ENCODE peak calls at places on chromosomes 12 and 14, in five cellular contexts. U is adipocyte, X is heart left ventricle, M is HL-60, A is neuronal stem cell. O is an unnamed sample.

GRCh38 chr12:107845226-107845979 is 70.9 kb downstream of the ASCL4 start:
- DNase-seq in U (no peak), X (no peak), M (no peak), A (no peak), O (no peak)

GRCh38 chr12:85280138-85280983 is at the start of gene ALX1:
- DNase-seq in U (peak), X (peak), M (no peak), A (peak), O (peak)

GRCh38 chr14:61184117-61184516 is 97.0 kb downstream of the TMEM30B start:
- DNase-seq in U (peak), X (no peak), M (no peak), A (no peak), O (peak)

GRCh38 chr12:25781223-25781622 is 177.3 kb upstream of the RASSF8 start:
- DNase-seq in U (no peak), X (no peak), M (no peak), A (no peak), O (no peak)

GRCh38 chr14:46734287-46734686 is 82.7 kb upstream of the RPL10L start:
- DNase-seq in U (no peak), X (no peak), M (no peak), A (no peak), O (no peak)

GRCh38 chr12:106428379-106428778 is 70.8 kb downstream of the POLR3B start:
- DNase-seq in U (peak), X (no peak), M (no peak), A (no peak), O (no peak)

GRCh38 chr14:77037886-77038511 is 9.5 kb upstream of the IRF2BPL start:
- DNase-seq in U (peak), X (no peak), M (no peak), A (no peak), O (no peak)

GRCh38 chr14:89848165-89848564 is 106.4 kb downstream of the EFCAB11 start:
- DNase-seq in U (peak), X (no peak), M (no peak), A (no peak), O (peak)

GRCh38 chr12:123069436-123070266 is 81.2 kb downstream of the PITPNM2 start:
- DNase-seq in U (no peak), X (peak), M (no peak), A (no peak), O (no peak)

GRCh38 chr12:48822139-48822538 is 3.8 kb downstream of the CACNB3 start:
- DNase-seq in U (no peak), X (no peak), M (no peak), A (no peak), O (no peak)

GRCh38 chr12:115012861-115013667 is 329.1 kb upstream of the TBX3 start:
- DNase-seq in U (no peak), X (no peak), M (no peak), A (no peak), O (no peak)

GRCh38 chr12:91109148-91109564 is 2.1 kb downstream of the LUM start:
- DNase-seq in U (peak), X (peak), M (peak), A (peak), O (peak)
- H3K4me3 ChIP-seq in U (peak), X (peak), M (no peak), A (no peak), O (no peak)

GRCh38 chr12:53115891-53116675 is 12.8 kb downstream of the SOAT2 start:
- DNase-seq in U (no peak), X (no peak), M (no peak), A (no peak), O (no peak)
- H3K4me3 ChIP-seq in U (no peak), X (no peak), M (no peak), A (no peak), O (no peak)

DNA sequence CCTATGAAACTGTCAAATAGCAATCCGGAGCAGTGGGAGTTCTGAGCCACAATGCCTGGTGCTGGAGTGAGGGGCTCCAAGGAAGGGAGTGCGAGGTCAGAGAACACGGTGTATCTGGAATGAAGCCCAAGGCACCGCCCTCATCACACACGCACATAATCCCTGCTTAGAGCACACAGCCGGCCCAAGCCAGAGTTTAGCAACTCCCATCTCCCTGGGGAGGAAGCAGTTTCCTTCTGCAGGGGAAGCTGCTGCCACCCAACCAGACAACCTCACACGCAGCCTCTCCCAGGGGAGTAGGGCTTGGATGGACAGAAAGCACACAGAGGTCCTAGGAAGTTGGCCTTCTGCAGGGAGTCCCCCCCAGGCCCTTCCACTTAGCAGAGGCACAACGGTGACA is 31.3 kb downstream of the ACTN1 start:
- DNase-seq in U (peak), X (peak), M (peak), A (no peak), O (peak)
- H3K4me3 ChIP-seq in U (no peak), X (no peak), M (no peak), A (no peak), O (no peak)

DNA sequence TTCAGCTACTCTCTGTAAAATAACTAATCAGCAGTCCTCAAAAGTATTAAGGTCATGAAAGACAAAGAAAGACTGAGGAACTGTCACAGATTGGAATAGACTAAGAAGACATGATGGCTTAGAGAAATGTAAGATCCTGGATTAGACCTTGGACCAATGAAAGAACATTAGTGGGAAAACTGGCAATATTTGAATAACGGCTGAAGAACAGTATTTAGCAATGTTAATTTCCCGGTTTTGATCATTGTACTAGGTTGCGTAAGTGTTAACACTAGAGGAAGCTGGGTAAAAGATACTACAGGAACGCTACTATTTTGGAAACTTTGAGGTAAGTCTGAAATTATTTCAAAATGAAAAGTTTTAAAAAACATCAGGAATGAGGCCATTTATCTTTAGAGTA is 98.8 kb upstream of the RESF1 start:
- DNase-seq in U (peak), X (no peak), M (no peak), A (no peak), O (no peak)
- H3K4me3 ChIP-seq in U (no peak), X (no peak), M (no peak), A (no peak), O (no peak)

GRCh38 chr12:57766464-57767311 is at the start of gene CYP27B1:
- DNase-seq in U (peak), X (no peak), M (no peak), A (no peak), O (no peak)

GRCh38 chr12:57765003-57765697 is 1.7 kb downstream of the CYP27B1 start:
- DNase-seq in U (peak), X (peak), M (peak), A (no peak), O (no peak)

GRCh38 chr12:57763881-57764661 is 2.8 kb downstream of the CYP27B1 start:
- DNase-seq in U (no peak), X (no peak), M (no peak), A (no peak), O (no peak)

GRCh38 chr12:57765698-57766463 is 997 bp downstream of the CYP27B1 start:
- DNase-seq in U (no peak), X (no peak), M (no peak), A (no peak), O (no peak)

GRCh38 chr12:57764662-57765002 is 2.2 kb downstream of the CYP27B1 start:
- DNase-seq in U (no peak), X (no peak), M (no peak), A (no peak), O (no peak)
- H3K4me3 ChIP-seq in U (peak), X (peak), M (no peak), A (no peak), O (peak)

O was measured in brain microvascular endothelial cell.